ENCODE peak calls at places on chromosome 13, in eight cellular contexts. O is mucosa of gallbladder; R is nucleus accumbens; K is OCI-M1; U is head of caudate nucleus; Q is stimulated activated CD4-positive, alpha-beta T cell treated with anti-CD3 and anti-CD28 coated beads, Interleukin-12 subunit alpha, Interleukin-12 subunit beta, amount 100 ng/mL, for 24 hours; A is T follicular helper cell; B is NCI-H1694 treated with DMSO at 0.1 percent for 48 hours. X is an unnamed sample.
A peak's percentile ranks its signal among the peaks of the same experiment; 100 is the strongest.

GRCh38 chr13:33353210-33353609 is 67.7 kb upstream of the STARD13 start:
- DNase-seq in A (no peak), U (peak; percentile 39), O (peak; percentile 70), K (peak; percentile 86), B (no peak), Q (no peak), R (no peak), X (no peak)

GRCh38 chr13:26300140-26300539 is 46.2 kb downstream of the CDK8 start:
- DNase-seq in Q (no peak), R (no peak), K (no peak), A (no peak), B (no peak), U (no peak), O (no peak), X (no peak)

GRCh38 chr13:48138270-48138669 is 43.4 kb upstream of the MED4 start:
- DNase-seq in B (no peak), A (no peak), O (no peak), U (no peak), K (no peak), Q (no peak), R (no peak), X (no peak)

GRCh38 chr13:48232420-48233096 is 448 bp upstream of the ITM2B start:
- DNase-seq in K (no peak), U (no peak), A (no peak), R (no peak), O (peak; percentile 38), Q (no peak), B (peak; percentile 28), X (no peak)

GRCh38 chr13:51844862-51845573 is at the start of gene TMEM272:
- DNase-seq in R (peak; percentile 41), O (peak; percentile 46), A (peak; percentile 20), B (peak; percentile 52), K (peak; percentile 75), U (peak; percentile 85), Q (peak; percentile 33), X (peak; percentile 50)

GRCh38 chr13:108495686-108496363 is 133.6 kb upstream of the MYO16 start:
- DNase-seq in B (no peak), U (no peak), A (no peak), Q (no peak), K (no peak), O (no peak), R (no peak), X (peak; percentile 13)

GRCh38 chr13:109670776-109671175 is 115.6 kb downstream of the IRS2 start:
- DNase-seq in O (no peak), B (no peak), U (no peak), R (no peak), K (no peak), Q (no peak), A (no peak), X (no peak)

GRCh38 chr13:112730157-112730671 is 40.4 kb downstream of the ATP11A start:
- DNase-seq in Q (no peak), B (no peak), K (no peak), R (no peak), U (no peak), A (no peak), O (no peak), X (no peak)

GRCh38 chr13:97018029-97018819 is 23.9 kb upstream of the OXGR1 start:
- DNase-seq in R (no peak), Q (no peak), K (peak; percentile 76), U (peak; percentile 52), A (peak; percentile 7), O (peak; percentile 36), B (peak; percentile 51), X (no peak)

GRCh38 chr13:73171926-73172325 is 113.1 kb downstream of the KLF5 start:
- DNase-seq in A (no peak), U (no peak), B (no peak), K (no peak), O (no peak), R (no peak), Q (no peak), X (no peak)

GRCh38 chr13:93861818-93862217 is 617.7 kb downstream of the DCT start:
- DNase-seq in A (no peak), R (no peak), O (no peak), B (no peak), K (no peak), U (no peak), Q (no peak), X (no peak)

GRCh38 chr13:44259045-44260042 is 114.3 kb upstream of the SERP2 start:
- DNase-seq in R (no peak), K (peak; percentile 97), A (peak; percentile 44), Q (peak; percentile 45), B (no peak), O (no peak), U (no peak), X (peak; percentile 29)

GRCh38 chr13:48660356-48661076 is 6.8 kb downstream of the CYSLTR2 start:
- DNase-seq in K (peak; percentile 75), U (no peak), B (no peak), R (no peak), Q (no peak), O (no peak), A (no peak), X (no peak)

GRCh38 chr13:43159007-43159406 is 135.6 kb downstream of the DNAJC15 start:
- DNase-seq in K (no peak), U (no peak), O (peak; percentile 12), B (no peak), R (no peak), A (no peak), Q (no peak), X (no peak)

GRCh38 chr13:75132800-75133695 is 348.9 kb downstream of the TBC1D4 start:
- DNase-seq in O (no peak), A (no peak), B (no peak), R (no peak), K (peak; percentile 21), Q (no peak), U (no peak), X (no peak)

GRCh38 chr13:36746051-36746450 is 72.2 kb downstream of the SERTM1 start:
- DNase-seq in K (no peak), U (no peak), R (no peak), O (no peak), A (no peak), Q (no peak), B (no peak), X (no peak)

GRCh38 chr13:67652887-67653286 is 422.8 kb upstream of the PCDH9 start:
- DNase-seq in K (no peak), U (no peak), Q (no peak), O (no peak), A (no peak), B (no peak), R (no peak), X (no peak)

GRCh38 chr13:72808917-72809500 is 27.1 kb downstream of the PIBF1 start:
- DNase-seq in U (no peak), B (peak; percentile 8), Q (no peak), A (no peak), R (no peak), O (no peak), K (peak; percentile 56), X (no peak)

GRCh38 chr13:32878172-32878571 is 138.1 kb upstream of the KL start:
- DNase-seq in U (no peak), K (no peak), R (no peak), A (no peak), Q (no peak), B (no peak), O (no peak), X (no peak)

GRCh38 chr13:33415822-33416221 is 130.3 kb upstream of the STARD13 start:
- DNase-seq in R (no peak), A (no peak), O (no peak), Q (no peak), K (no peak), B (no peak), U (no peak), X (no peak)

GRCh38 chr13:27043013-27043412 is 128.6 kb downstream of the USP12 start:
- DNase-seq in R (no peak), K (peak; percentile 84), U (peak; percentile 50), B (peak; percentile 43), Q (no peak), A (no peak), O (no peak), X (no peak)